ENCODE peak calls at places on chromosome 19, in seven cellular contexts. One of them, this sample, is unnamed.

GRCh38 chr19:56314018-56314583 is 538 bp downstream of the ZSCAN5A start:
- DNase-seq in effector CD4-positive, alpha-beta T cell: no peak
- DNase-seq in GM23338: peak
- DNase-seq in nephron progenitor cell: no peak
- DNase-seq in stimulated activated CD4-positive, alpha-beta T cell treated with anti-CD3 and anti-CD28 coated beads, Interleukin-15, amount 100 ng/mL, for 1 hour: no peak
- DNase-seq in aorta: no peak
- DNase-seq in HepG2: peak
- DNase-seq in this sample: no peak

GRCh38 chr19:50206191-50206590 is 2.8 kb downstream of the MYH14 start:
- DNase-seq in nephron progenitor cell: no peak
- DNase-seq in HepG2: no peak
- DNase-seq in GM23338: no peak
- DNase-seq in aorta: no peak
- DNase-seq in stimulated activated CD4-positive, alpha-beta T cell treated with anti-CD3 and anti-CD28 coated beads, Interleukin-15, amount 100 ng/mL, for 1 hour: no peak
- DNase-seq in effector CD4-positive, alpha-beta T cell: no peak
- DNase-seq in this sample: no peak

GRCh38 chr19:5052515-5052914 is 83.6 kb downstream of the KDM4B start:
- DNase-seq in effector CD4-positive, alpha-beta T cell: no peak
- DNase-seq in stimulated activated CD4-positive, alpha-beta T cell treated with anti-CD3 and anti-CD28 coated beads, Interleukin-15, amount 100 ng/mL, for 1 hour: no peak
- DNase-seq in nephron progenitor cell: no peak
- DNase-seq in GM23338: peak
- DNase-seq in HepG2: no peak
- DNase-seq in aorta: no peak
- DNase-seq in this sample: no peak

GRCh38 chr19:43928820-43929219 is 6.3 kb downstream of the ZNF45 start:
- DNase-seq in effector CD4-positive, alpha-beta T cell: no peak
- DNase-seq in GM23338: no peak
- DNase-seq in aorta: no peak
- DNase-seq in nephron progenitor cell: no peak
- DNase-seq in stimulated activated CD4-positive, alpha-beta T cell treated with anti-CD3 and anti-CD28 coated beads, Interleukin-15, amount 100 ng/mL, for 1 hour: no peak
- DNase-seq in HepG2: no peak
- DNase-seq in this sample: no peak

GRCh38 chr19:10846500-10847202 is 1.6 kb upstream of the C19orf38 start:
- DNase-seq in HepG2: no peak
- DNase-seq in stimulated activated CD4-positive, alpha-beta T cell treated with anti-CD3 and anti-CD28 coated beads, Interleukin-15, amount 100 ng/mL, for 1 hour: no peak
- DNase-seq in nephron progenitor cell: no peak
- DNase-seq in aorta: no peak
- DNase-seq in GM23338: no peak
- DNase-seq in effector CD4-positive, alpha-beta T cell: no peak
- DNase-seq in this sample: no peak

GRCh38 chr19:7267792-7268736 is 26.1 kb downstream of the INSR start:
- DNase-seq in stimulated activated CD4-positive, alpha-beta T cell treated with anti-CD3 and anti-CD28 coated beads, Interleukin-15, amount 100 ng/mL, for 1 hour: no peak
- DNase-seq in nephron progenitor cell: no peak
- DNase-seq in GM23338: no peak
- DNase-seq in HepG2: no peak
- DNase-seq in aorta: peak
- DNase-seq in effector CD4-positive, alpha-beta T cell: no peak
- DNase-seq in this sample: no peak

GRCh38 chr19:12784394-12784870 is 6.9 kb upstream of the JUNB start:
- DNase-seq in HepG2: no peak
- DNase-seq in GM23338: no peak
- DNase-seq in aorta: no peak
- DNase-seq in nephron progenitor cell: no peak
- DNase-seq in stimulated activated CD4-positive, alpha-beta T cell treated with anti-CD3 and anti-CD28 coated beads, Interleukin-15, amount 100 ng/mL, for 1 hour: no peak
- DNase-seq in effector CD4-positive, alpha-beta T cell: no peak
- DNase-seq in this sample: no peak

GRCh38 chr19:56976995-56977906 is 136.7 kb upstream of the PEG3 start:
- DNase-seq in stimulated activated CD4-positive, alpha-beta T cell treated with anti-CD3 and anti-CD28 coated beads, Interleukin-15, amount 100 ng/mL, for 1 hour: no peak
- DNase-seq in nephron progenitor cell: no peak
- DNase-seq in aorta: no peak
- DNase-seq in GM23338: no peak
- DNase-seq in HepG2: peak
- DNase-seq in effector CD4-positive, alpha-beta T cell: no peak
- DNase-seq in this sample: no peak

GRCh38 chr19:16327911-16328823 is 3.5 kb downstream of the KLF2 start:
- DNase-seq in GM23338: no peak
- DNase-seq in HepG2: no peak
- DNase-seq in stimulated activated CD4-positive, alpha-beta T cell treated with anti-CD3 and anti-CD28 coated beads, Interleukin-15, amount 100 ng/mL, for 1 hour: no peak
- DNase-seq in effector CD4-positive, alpha-beta T cell: peak
- DNase-seq in nephron progenitor cell: no peak
- DNase-seq in aorta: peak
- DNase-seq in this sample: no peak

GRCh38 chr19:15540435-15540834 is 32.1 kb downstream of the CYP4F22 start:
- DNase-seq in effector CD4-positive, alpha-beta T cell: no peak
- DNase-seq in aorta: no peak
- DNase-seq in GM23338: no peak
- DNase-seq in nephron progenitor cell: no peak
- DNase-seq in HepG2: peak
- DNase-seq in stimulated activated CD4-positive, alpha-beta T cell treated with anti-CD3 and anti-CD28 coated beads, Interleukin-15, amount 100 ng/mL, for 1 hour: no peak
- DNase-seq in this sample: no peak

GRCh38 chr19:46381746-46382345 is 31.5 kb downstream of the CCDC8 start:
- DNase-seq in GM23338: no peak
- DNase-seq in aorta: no peak
- DNase-seq in stimulated activated CD4-positive, alpha-beta T cell treated with anti-CD3 and anti-CD28 coated beads, Interleukin-15, amount 100 ng/mL, for 1 hour: no peak
- DNase-seq in nephron progenitor cell: no peak
- DNase-seq in effector CD4-positive, alpha-beta T cell: no peak
- DNase-seq in HepG2: no peak
- DNase-seq in this sample: no peak

GRCh38 chr19:35714601-35715354 is 3.0 kb upstream of the KMT2B start:
- DNase-seq in nephron progenitor cell: no peak
- DNase-seq in stimulated activated CD4-positive, alpha-beta T cell treated with anti-CD3 and anti-CD28 coated beads, Interleukin-15, amount 100 ng/mL, for 1 hour: no peak
- DNase-seq in GM23338: peak
- DNase-seq in HepG2: peak
- DNase-seq in effector CD4-positive, alpha-beta T cell: no peak
- DNase-seq in aorta: no peak
- DNase-seq in this sample: no peak

GRCh38 chr19:11496391-11497163 is 9.1 kb downstream of the ZNF653 start:
- DNase-seq in stimulated activated CD4-positive, alpha-beta T cell treated with anti-CD3 and anti-CD28 coated beads, Interleukin-15, amount 100 ng/mL, for 1 hour: peak
- DNase-seq in effector CD4-positive, alpha-beta T cell: peak
- DNase-seq in HepG2: peak
- DNase-seq in aorta: peak
- DNase-seq in GM23338: peak
- DNase-seq in nephron progenitor cell: peak
- DNase-seq in this sample: peak

GRCh38 chr19:5148794-5149190 is 179.9 kb downstream of the KDM4B start:
- DNase-seq in effector CD4-positive, alpha-beta T cell: no peak
- DNase-seq in stimulated activated CD4-positive, alpha-beta T cell treated with anti-CD3 and anti-CD28 coated beads, Interleukin-15, amount 100 ng/mL, for 1 hour: no peak
- DNase-seq in HepG2: no peak
- DNase-seq in GM23338: no peak
- DNase-seq in nephron progenitor cell: no peak
- DNase-seq in aorta: peak
- DNase-seq in this sample: no peak

GRCh38 chr19:39193785-39194184 is 3.0 kb upstream of the NCCRP1 start:
- DNase-seq in GM23338: no peak
- DNase-seq in nephron progenitor cell: no peak
- DNase-seq in effector CD4-positive, alpha-beta T cell: no peak
- DNase-seq in stimulated activated CD4-positive, alpha-beta T cell treated with anti-CD3 and anti-CD28 coated beads, Interleukin-15, amount 100 ng/mL, for 1 hour: no peak
- DNase-seq in aorta: no peak
- DNase-seq in HepG2: peak
- DNase-seq in this sample: no peak